ENCODE peak calls at places on chromosomes 6 and 20, in four cellular contexts. Q, Z, R and A are unnamed samples.

GRCh38 chr20:23235173-23236027 is 115.2 kb upstream of the NXT1 start:
- DNase-seq in Q (peak; percentile 54), Z (peak; percentile 83), R (peak; percentile 71), A (peak; percentile 86)

GRCh38 chr6:149445095-149445466 is 39.7 kb downstream of the ZC3H12D start:
- DNase-seq in Q (no peak), Z (no peak), R (no peak), A (no peak)

GRCh38 chr20:50704971-50705370 is 13.6 kb upstream of the RIPOR3 start:
- DNase-seq in Q (peak; percentile 87), Z (no peak), R (no peak), A (no peak)

GRCh38 chr6:155374681-155375080 is 60.4 kb upstream of the TFB1M start:
- DNase-seq in Q (no peak), Z (no peak), R (no peak), A (no peak)

GRCh38 chr6:81623106-81623834 is 129.2 kb downstream of the TENT5A start:
- DNase-seq in Q (peak; percentile 53), Z (no peak), R (no peak), A (peak; percentile 89)

GRCh38 chr6:108820011-108820410 is 28.2 kb upstream of the ARMC2 start:
- DNase-seq in Q (no peak), Z (no peak), R (no peak), A (no peak)

GRCh38 chr20:62303327-62304226 is 780 bp downstream of the ADRM1 start:
- DNase-seq in Q (no peak), Z (peak; percentile 31), R (no peak), A (peak; percentile 40)

GRCh38 chr20:39057911-39058310 is 95.8 kb downstream of the DHX35 start:
- DNase-seq in Q (no peak), Z (no peak), R (no peak), A (no peak)

GRCh38 chr6:132907915-132908314 is 93.5 kb downstream of the RPS12 start:
- DNase-seq in Q (peak; percentile 93), Z (no peak), R (no peak), A (peak; percentile 11)

GRCh38 chr6:121932071-121933009 is 467.1 kb upstream of the HSF2 start:
- DNase-seq in Q (peak; percentile 95), Z (peak; percentile 93), R (peak; percentile 49), A (peak; percentile 99)

GRCh38 chr20:31677553-31678260 is 40.0 kb downstream of the COX4I2 start:
- DNase-seq in Q (no peak), Z (no peak), R (no peak), A (no peak)

GRCh38 chr20:3461191-3461874 is 9.5 kb upstream of the ATRN start:
- DNase-seq in Q (peak; percentile 49), Z (no peak), R (peak; percentile 51), A (peak; percentile 43)

GRCh38 chr6:140921366-140922226 is 1211.1 kb upstream of the GJE1 start:
- DNase-seq in Q (peak; percentile 86), Z (no peak), R (no peak), A (peak; percentile 79)

GRCh38 chr6:81814365-81815109 is 62.1 kb upstream of the TENT5A start:
- DNase-seq in Q (peak; percentile 9), Z (no peak), R (no peak), A (no peak)

GRCh38 chr20:611047-611842 is 1.1 kb upstream of the TCF15 start:
- DNase-seq in Q (no peak), Z (no peak), R (no peak), A (no peak)

GRCh38 chr6:46940433-46941226 is 18.9 kb upstream of the ADGRF5 start:
- DNase-seq in Q (no peak), Z (no peak), R (no peak), A (peak; percentile 18)

GRCh38 chr6:10668126-10668917 is 26.1 kb downstream of the C6orf52 start:
- DNase-seq in Q (no peak), Z (no peak), R (no peak), A (no peak)

GRCh38 chr6:98880486-98880885 is 46.1 kb downstream of the POU3F2 start:
- DNase-seq in Q (no peak), Z (no peak), R (no peak), A (no peak)

GRCh38 chr6:4518506-4518905 is 257.7 kb upstream of the CDYL start:
- DNase-seq in Q (peak; percentile 94), Z (no peak), R (no peak), A (no peak)

GRCh38 chr20:10040070-10040970 is 5.5 kb downstream of the ANKEF1 start:
- DNase-seq in Q (peak; percentile 85), Z (no peak), R (no peak), A (no peak)

GRCh38 chr20:17557675-17558006 is 12.2 kb upstream of the DSTN start:
- DNase-seq in Q (peak; percentile 94), Z (no peak), R (no peak), A (no peak)

GRCh38 chr6:54903884-54904283 is 57.3 kb downstream of the FAM83B start:
- DNase-seq in Q (peak; percentile 39), Z (no peak), R (no peak), A (no peak)

GRCh38 chr20:42886046-42886445 is 303.7 kb downstream of the PTPRT start:
- DNase-seq in Q (no peak), Z (no peak), R (no peak), A (no peak)

GRCh38 chr6:7958464-7958863 is 47.9 kb upstream of the TXNDC5 start:
- DNase-seq in Q (no peak), Z (no peak), R (no peak), A (no peak)

GRCh38 chr20:46293084-46293483 is 15.2 kb downstream of the CDH22 start:
- DNase-seq in Q (peak; percentile 52), Z (no peak), R (no peak), A (peak; percentile 72)

GRCh38 chr6:90484903-90485302 is 102.0 kb downstream of the MAP3K7 start:
- DNase-seq in Q (no peak), Z (no peak), R (no peak), A (no peak)

GRCh38 chr6:90485615-90486277 is 101.1 kb downstream of the MAP3K7 start:
- DNase-seq in Q (no peak), Z (no peak), R (no peak), A (no peak)

GRCh38 chr6:90483116-90483839 is 103.6 kb downstream of the MAP3K7 start:
- DNase-seq in Q (peak; percentile 49), Z (no peak), R (no peak), A (no peak)

GRCh38 chr6:90483956-90484355 is 102.9 kb downstream of the MAP3K7 start:
- DNase-seq in Q (no peak), Z (no peak), R (no peak), A (no peak)

GRCh38 chr6:90484392-90484791 is 102.5 kb downstream of the MAP3K7 start:
- DNase-seq in Q (no peak), Z (no peak), R (no peak), A (no peak)
- H2BK5ac ChIP-seq in Q (no peak overlapping the region), Z (no peak overlapping the region), R (peak overlapping the region; percentile 56), A (no peak overlapping the region)

DNA sequence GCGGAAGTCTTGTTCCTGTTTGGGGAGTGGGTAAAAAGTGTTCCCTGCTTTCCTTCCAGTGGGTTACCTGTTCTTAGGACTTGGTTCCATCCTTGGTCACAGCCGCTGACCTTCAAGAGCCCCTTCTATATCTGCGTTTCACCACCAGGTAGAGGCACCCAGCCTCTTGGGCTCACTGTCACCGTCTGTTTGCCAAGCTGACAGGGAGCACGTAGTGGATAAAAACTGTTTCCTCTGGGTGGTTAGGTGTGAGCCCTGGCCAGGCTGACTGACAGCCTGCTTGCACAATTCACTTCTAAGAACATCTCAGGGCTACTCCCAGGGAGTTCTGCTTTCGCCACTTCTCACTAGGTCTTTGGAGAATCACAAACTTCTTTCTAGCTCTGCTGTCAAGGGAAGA is 1.8 kb upstream of the JPH2 start:
- DNase-seq in Q (no peak), Z (no peak), R (peak; percentile 35), A (no peak)
- H3K27ac ChIP-seq in Q (no peak overlapping the region), Z (no peak overlapping the region), R (no peak overlapping the region), A (peak overlapping the region; percentile 5)

GRCh38 chr6:137491478-137491877 is 2.7 kb downstream of the OLIG3 start:
- DNase-seq in Q (no peak), Z (no peak), R (no peak), A (peak; percentile 18)

GRCh38 chr6:137490506-137490905 is 3.7 kb downstream of the OLIG3 start:
- DNase-seq in Q (no peak), Z (no peak), R (no peak), A (peak; percentile 14)

GRCh38 chr6:137492289-137492688 is 1.9 kb downstream of the OLIG3 start:
- DNase-seq in Q (no peak), Z (no peak), R (no peak), A (no peak)

GRCh38 chr6:137489410-137490371 is 4.5 kb downstream of the OLIG3 start:
- DNase-seq in Q (no peak), Z (peak; percentile 47), R (peak; percentile 71), A (peak; percentile 70)

GRCh38 chr6:137490961-137491360 is 3.2 kb downstream of the OLIG3 start:
- DNase-seq in Q (no peak), Z (peak; percentile 51), R (peak; percentile 56), A (no peak)
- H3K56ac ChIP-seq in Q (no peak overlapping the region), Z (no peak overlapping the region), R (no peak overlapping the region), A (no peak overlapping the region)

GRCh38 chr6:170463101-170463721 is 89.9 kb downstream of the PSMB1 start:
- DNase-seq in Q (no peak), Z (no peak), R (no peak), A (no peak)
- H2BK5ac ChIP-seq in Q (no peak overlapping the region), Z (no peak overlapping the region), R (no peak overlapping the region), A (no peak overlapping the region)

GRCh38 chr6:163730496-163731210 is 316.1 kb downstream of the QKI start:
- DNase-seq in Q (no peak), Z (no peak), R (no peak), A (no peak)

GRCh38 chr6:163729127-163729872 is 314.8 kb downstream of the QKI start:
- DNase-seq in Q (no peak), Z (no peak), R (no peak), A (no peak)

GRCh38 chr6:163731215-163732013 is 316.9 kb downstream of the QKI start:
- DNase-seq in Q (no peak), Z (no peak), R (no peak), A (no peak)

GRCh38 chr6:163735076-163735475 is 320.6 kb downstream of the QKI start:
- DNase-seq in Q (no peak), Z (no peak), R (no peak), A (no peak)

DNA sequence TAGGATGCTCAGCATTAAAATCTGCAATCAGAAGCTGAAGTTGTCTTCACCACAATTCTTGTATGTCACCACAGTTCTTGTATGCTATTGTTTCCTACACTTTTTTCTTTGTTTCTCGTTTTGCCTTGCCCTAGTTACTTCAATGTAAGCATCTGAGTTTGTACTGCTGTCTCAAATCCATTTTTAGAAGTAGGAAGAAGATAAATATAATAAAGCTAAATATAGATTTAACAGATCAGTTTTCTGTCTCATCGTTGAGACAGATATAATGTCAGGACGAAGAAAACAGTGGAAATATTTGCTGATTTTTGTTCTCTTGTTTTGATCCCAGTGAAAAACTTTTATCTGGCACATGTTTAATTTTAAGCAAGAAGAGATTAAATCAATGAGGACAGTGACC is 318.0 kb downstream of the QKI start:
- DNase-seq in Q (no peak), Z (no peak), R (no peak), A (no peak)
- H3K27ac ChIP-seq in Q (no peak overlapping the region), Z (no peak overlapping the region), R (no peak overlapping the region), A (no peak overlapping the region)

DNA sequence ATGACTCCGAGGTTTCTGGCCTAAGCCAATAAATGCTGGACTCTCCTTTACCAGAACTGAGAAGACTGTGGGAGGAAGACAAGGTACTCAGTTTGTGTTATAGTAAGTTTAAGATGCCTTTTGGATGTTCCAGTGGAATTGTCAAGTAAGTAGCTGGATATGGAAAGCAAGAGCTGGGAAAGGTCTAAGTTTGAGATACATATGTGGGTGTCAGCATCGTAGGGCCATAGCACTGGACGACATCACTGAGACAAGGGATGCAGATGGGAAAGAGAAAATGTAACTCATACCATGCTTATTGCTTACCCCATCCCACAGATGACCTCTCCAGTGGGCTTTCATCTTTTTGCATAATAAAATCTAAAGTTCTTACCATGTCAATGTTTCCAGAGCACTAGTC is 45.5 kb upstream of the ZNF217 start:
- DNase-seq in Q (no peak), Z (no peak), R (no peak), A (no peak)
- H3K56ac ChIP-seq in Q (no peak overlapping the region), Z (no peak overlapping the region), R (no peak overlapping the region), A (no peak overlapping the region)